ENCODE peak calls at places on chromosome 1, in seven cellular contexts. One of them, this sample, is unnamed.

GRCh38 chr1:40232444-40232843 is 15.3 kb upstream of the TMCO2 start:
- DNase-seq in activated CD8-positive, alpha-beta memory T cell treated with anti-CD3 and anti-CD28 coated beads for 1 hour: peak; percentile 13
- DNase-seq in neural crest cell: no peak
- DNase-seq in GM23248: no peak
- DNase-seq in heart right ventricle: no peak
- DNase-seq in retina: no peak
- DNase-seq in prostate gland: no peak
- DNase-seq in this sample: no peak

GRCh38 chr1:227759345-227760300 is 24.4 kb downstream of the SNAP47 start:
- DNase-seq in activated CD8-positive, alpha-beta memory T cell treated with anti-CD3 and anti-CD28 coated beads for 1 hour: no peak
- DNase-seq in neural crest cell: no peak
- DNase-seq in GM23248: peak; percentile 97
- DNase-seq in heart right ventricle: no peak
- DNase-seq in retina: no peak
- DNase-seq in prostate gland: no peak
- DNase-seq in this sample: no peak

GRCh38 chr1:9207086-9207485 is 27.5 kb upstream of the H6PD start:
- DNase-seq in activated CD8-positive, alpha-beta memory T cell treated with anti-CD3 and anti-CD28 coated beads for 1 hour: no peak
- DNase-seq in neural crest cell: no peak
- DNase-seq in GM23248: peak; percentile 94
- DNase-seq in heart right ventricle: no peak
- DNase-seq in retina: no peak
- DNase-seq in prostate gland: no peak
- DNase-seq in this sample: no peak

GRCh38 chr1:117037802-117038201 is 22.3 kb upstream of the TTF2 start:
- DNase-seq in activated CD8-positive, alpha-beta memory T cell treated with anti-CD3 and anti-CD28 coated beads for 1 hour: no peak
- DNase-seq in neural crest cell: no peak
- DNase-seq in GM23248: no peak
- DNase-seq in heart right ventricle: no peak
- DNase-seq in retina: no peak
- DNase-seq in prostate gland: no peak
- DNase-seq in this sample: no peak

GRCh38 chr1:164733070-164733469 is 174.1 kb downstream of the PBX1 start:
- DNase-seq in activated CD8-positive, alpha-beta memory T cell treated with anti-CD3 and anti-CD28 coated beads for 1 hour: no peak
- DNase-seq in neural crest cell: no peak
- DNase-seq in GM23248: peak; percentile 89
- DNase-seq in heart right ventricle: no peak
- DNase-seq in retina: no peak
- DNase-seq in prostate gland: no peak
- DNase-seq in this sample: no peak

GRCh38 chr1:168202941-168203654 is 22.7 kb upstream of the SFT2D2 start:
- DNase-seq in activated CD8-positive, alpha-beta memory T cell treated with anti-CD3 and anti-CD28 coated beads for 1 hour: no peak
- DNase-seq in neural crest cell: no peak
- DNase-seq in GM23248: peak; percentile 89
- DNase-seq in heart right ventricle: no peak
- DNase-seq in retina: no peak
- DNase-seq in prostate gland: no peak
- DNase-seq in this sample: no peak

GRCh38 chr1:167786502-167786901 is 64.7 kb downstream of the MPZL1 start:
- DNase-seq in activated CD8-positive, alpha-beta memory T cell treated with anti-CD3 and anti-CD28 coated beads for 1 hour: no peak
- DNase-seq in neural crest cell: no peak
- DNase-seq in GM23248: no peak
- DNase-seq in heart right ventricle: no peak
- DNase-seq in retina: no peak
- DNase-seq in prostate gland: no peak
- DNase-seq in this sample: no peak

GRCh38 chr1:186960866-186961265 is 132.1 kb downstream of the PLA2G4A start:
- DNase-seq in activated CD8-positive, alpha-beta memory T cell treated with anti-CD3 and anti-CD28 coated beads for 1 hour: no peak
- DNase-seq in neural crest cell: no peak
- DNase-seq in GM23248: peak; percentile 55
- DNase-seq in heart right ventricle: no peak
- DNase-seq in retina: no peak
- DNase-seq in prostate gland: no peak
- DNase-seq in this sample: no peak

GRCh38 chr1:232477728-232478127 is 152.2 kb downstream of the SIPA1L2 start:
- DNase-seq in activated CD8-positive, alpha-beta memory T cell treated with anti-CD3 and anti-CD28 coated beads for 1 hour: no peak
- DNase-seq in neural crest cell: no peak
- DNase-seq in GM23248: peak; percentile 95
- DNase-seq in heart right ventricle: no peak
- DNase-seq in retina: peak; percentile 24
- DNase-seq in prostate gland: no peak
- DNase-seq in this sample: peak; percentile 34

GRCh38 chr1:48851638-48852037 is 74.9 kb upstream of the BEND5 start:
- DNase-seq in activated CD8-positive, alpha-beta memory T cell treated with anti-CD3 and anti-CD28 coated beads for 1 hour: no peak
- DNase-seq in neural crest cell: no peak
- DNase-seq in GM23248: peak; percentile 71
- DNase-seq in heart right ventricle: no peak
- DNase-seq in retina: no peak
- DNase-seq in prostate gland: no peak
- DNase-seq in this sample: no peak

GRCh38 chr1:24557711-24558121 is 1.8 kb downstream of the NCMAP start:
- DNase-seq in activated CD8-positive, alpha-beta memory T cell treated with anti-CD3 and anti-CD28 coated beads for 1 hour: no peak
- DNase-seq in neural crest cell: no peak
- DNase-seq in GM23248: no peak
- DNase-seq in heart right ventricle: no peak
- DNase-seq in retina: no peak
- DNase-seq in prostate gland: no peak
- DNase-seq in this sample: no peak

This sample was measured in neural progenitor cell.